ENCODE peak calls at places on chromosomes 5 and 9, in nine cellular contexts. V, T, G, I, Y, D, C, H and W are unnamed samples.

GRCh38 chr5:33364406-33364805 is 76.4 kb upstream of the TARS1 start:
- DNase-seq in Y (no peak), G (no peak), D (peak), T (no peak), C (no peak), I (no peak), V (no peak), H (no peak), W (no peak)

GRCh38 chr5:1744393-1745189 is 55.0 kb downstream of the MRPL36 start:
- DNase-seq in I (no peak), T (no peak), Y (no peak), G (no peak), D (no peak), V (no peak), C (no peak), H (no peak), W (no peak)

GRCh38 chr9:121059998-121060636 is 10.0 kb upstream of the C5 start:
- DNase-seq in Y (peak), H (no peak), G (no peak), D (peak), T (peak), I (peak), V (peak), C (no peak), W (peak)

GRCh38 chr5:178418471-178419010 is 171.7 kb downstream of the COL23A1 start:
- DNase-seq in Y (no peak), C (no peak), G (no peak), V (no peak), D (no peak), I (no peak), H (no peak), T (no peak), W (no peak)

GRCh38 chr5:142600611-142601360 is 85.1 kb downstream of the FGF1 start:
- DNase-seq in C (no peak), D (no peak), V (peak), I (peak), G (no peak), H (no peak), Y (peak), T (peak), W (peak)

GRCh38 chr5:175347027-175347426 is 97.0 kb downstream of the DRD1 start:
- DNase-seq in V (no peak), Y (peak), H (peak), D (no peak), G (no peak), C (no peak), T (no peak), I (peak), W (peak)

GRCh38 chr9:137797206-137798120 is 80.1 kb upstream of the CACNA1B start:
- DNase-seq in T (no peak), V (no peak), D (no peak), Y (no peak), C (no peak), H (no peak), G (no peak), I (peak), W (no peak)

GRCh38 chr5:140219068-140219971 is 44.3 kb downstream of the CYSTM1 start:
- DNase-seq in H (no peak), G (no peak), T (peak), I (no peak), D (no peak), Y (no peak), C (no peak), V (no peak), W (no peak)

GRCh38 chr5:14364576-14365472 is 216.8 kb upstream of the OTULINL start:
- DNase-seq in Y (peak), G (no peak), I (peak), T (peak), V (peak), D (no peak), C (no peak), H (no peak), W (no peak)

GRCh38 chr5:169942181-169942580 is 38.1 kb downstream of the INSYN2B start:
- DNase-seq in Y (no peak), H (no peak), T (no peak), C (no peak), I (no peak), V (no peak), G (no peak), D (no peak), W (no peak)

GRCh38 chr5:109691248-109691574 is 1.5 kb downstream of the MAN2A1 start:
- DNase-seq in V (no peak), G (no peak), Y (no peak), H (no peak), D (no peak), C (no peak), T (no peak), I (no peak), W (no peak)

GRCh38 chr5:84487963-84488362 is 103.3 kb upstream of the EDIL3 start:
- DNase-seq in V (no peak), G (no peak), D (no peak), Y (no peak), C (no peak), I (no peak), T (peak), H (peak), W (peak)

GRCh38 chr5:93355691-93356090 is 225.3 kb downstream of the NR2F1-AS1 start:
- DNase-seq in H (no peak), T (no peak), Y (peak), G (no peak), I (no peak), V (no peak), D (peak), C (no peak), W (no peak)

GRCh38 chr9:119761737-119762136 is 392.5 kb upstream of the BRINP1 start:
- DNase-seq in I (no peak), H (no peak), T (no peak), V (no peak), G (no peak), Y (peak), D (no peak), C (no peak), W (no peak)

GRCh38 chr5:98217138-98217537 is 556.3 kb upstream of the RGMB start:
- DNase-seq in H (no peak), D (no peak), G (no peak), V (no peak), C (no peak), Y (no peak), I (no peak), T (no peak), W (no peak)

GRCh38 chr5:10632110-10632903 is 68.4 kb downstream of the ANKRD33B start:
- DNase-seq in H (peak), C (no peak), Y (peak), T (no peak), V (no peak), D (peak), G (no peak), I (no peak), W (peak)

GRCh38 chr5:39775058-39775457 is 350.3 kb upstream of the DAB2 start:
- DNase-seq in H (peak), I (no peak), Y (peak), D (no peak), C (no peak), V (no peak), G (no peak), T (peak), W (peak)

GRCh38 chr9:130991227-130992058 is 17.5 kb upstream of the LAMC3 start:
- DNase-seq in D (no peak), H (no peak), T (no peak), V (peak), I (no peak), C (no peak), G (no peak), Y (no peak), W (no peak)